ENCODE peak calls at places on chromosomes 3 and 15, in four cellular contexts. I is CD8-positive, alpha-beta T cell; V is transverse colon; F is suprapubic skin. J is an unnamed sample.

GRCh38 chr3:5026046-5026362 is 46.8 kb downstream of the BHLHE40 start:
- DNase-seq in V (no peak), F (no peak), I (no peak), J (no peak)

GRCh38 chr15:77541421-77542181 is 91.1 kb downstream of the LINGO1 start:
- DNase-seq in I (no peak), V (no peak), F (no peak), J (no peak)

GRCh38 chr15:27989428-27989827 is 109.7 kb downstream of the OCA2 start:
- DNase-seq in I (no peak), F (no peak), V (no peak), J (no peak)

GRCh38 chr15:62066663-62067447 is at the start of gene C2CD4A:
- DNase-seq in V (peak), F (peak), I (peak), J (peak)

GRCh38 chr3:149207475-149207874 is 14.2 kb downstream of the CP start:
- DNase-seq in V (no peak), F (no peak), I (no peak), J (no peak)

GRCh38 chr3:108590443-108590842 is 921 bp downstream of the DZIP3 start:
- DNase-seq in V (no peak), I (no peak), F (no peak), J (no peak)

GRCh38 chr3:128499724-128500275 is 6.8 kb upstream of the GATA2 start:
- DNase-seq in I (no peak), F (no peak), V (no peak), J (no peak)

GRCh38 chr3:62084558-62084957 is 288.8 kb downstream of the FEZF2 start:
- DNase-seq in F (no peak), I (no peak), V (no peak), J (no peak)

GRCh38 chr3:87191175-87191574 is 35.9 kb upstream of the CHMP2B start:
- DNase-seq in V (no peak), F (no peak), I (no peak), J (no peak)

GRCh38 chr15:34808016-34808415 is 12.7 kb upstream of the ACTC1 start:
- DNase-seq in V (no peak), I (no peak), F (no peak), J (no peak)

GRCh38 chr3:152298393-152299242 is 29.9 kb downstream of the MBNL1 start:
- DNase-seq in I (no peak), F (no peak), V (peak), J (peak)

GRCh38 chr15:72227192-72227586 is 3.8 kb downstream of the PKM start:
- DNase-seq in V (no peak), F (no peak), I (no peak), J (no peak)

GRCh38 chr15:98063311-98063710 is 102.8 kb downstream of the ARRDC4 start:
- DNase-seq in I (no peak), F (no peak), V (no peak), J (no peak)

GRCh38 chr15:89812847-89813320 is 1.8 kb downstream of the ANPEP start:
- DNase-seq in I (no peak), F (no peak), V (no peak), J (no peak)

GRCh38 chr15:89813381-89814111 is 1.1 kb downstream of the ANPEP start:
- DNase-seq in V (no peak), I (no peak), F (no peak), J (no peak)

GRCh38 chr15:89815769-89816168 is 1.1 kb upstream of the ANPEP start:
- DNase-seq in F (no peak), V (no peak), I (no peak), J (no peak)

GRCh38 chr15:89812126-89812846 is 2.4 kb downstream of the ANPEP start:
- DNase-seq in I (no peak), F (peak), V (peak), J (peak)

GRCh38 chr15:89814112-89814742 is 425 bp downstream of the ANPEP start:
- DNase-seq in F (no peak), I (no peak), V (no peak), J (no peak)
- TF ChIP-seq CTCF in F (no peak), I (no peak), V (no peak), J (no peak)

GRCh38 chr3:118559286-118559685 is 475.4 kb downstream of the IGSF11 start:
- DNase-seq in V (no peak), I (no peak), F (no peak), J (no peak)
- TF ChIP-seq CTCF in V (no peak), I (no peak), F (no peak), J (no peak)

GRCh38 chr3:127288921-127289645 is 1.2 kb upstream of the PRR20G start:
- DNase-seq in V (no peak), F (no peak), I (no peak), J (no peak)
- TF ChIP-seq CTCF in V (no peak), F (no peak), I (no peak), J (no peak)

DNA sequence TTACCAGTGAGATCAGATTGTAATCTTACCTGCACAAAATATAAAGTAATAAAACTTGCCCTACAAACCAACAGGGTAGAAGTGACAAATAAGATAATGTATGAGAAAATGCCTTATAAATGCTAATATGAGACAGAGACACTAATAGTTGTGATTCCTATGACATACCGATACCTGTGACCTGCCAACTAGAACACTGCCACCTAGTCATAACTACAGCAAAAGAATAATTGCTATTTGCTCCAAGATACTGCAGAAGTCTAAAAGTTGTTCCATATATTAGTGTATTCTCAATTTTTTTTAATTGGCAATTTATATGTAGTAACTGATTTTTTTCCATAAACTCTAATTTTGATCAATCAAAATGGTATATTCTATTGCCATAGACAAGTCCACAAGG is 25.3 kb upstream of the GP5 start:
- DNase-seq in V (no peak), I (no peak), F (no peak), J (no peak)
- TF ChIP-seq CTCF in V (no peak), I (no peak), F (no peak), J (no peak)

DNA sequence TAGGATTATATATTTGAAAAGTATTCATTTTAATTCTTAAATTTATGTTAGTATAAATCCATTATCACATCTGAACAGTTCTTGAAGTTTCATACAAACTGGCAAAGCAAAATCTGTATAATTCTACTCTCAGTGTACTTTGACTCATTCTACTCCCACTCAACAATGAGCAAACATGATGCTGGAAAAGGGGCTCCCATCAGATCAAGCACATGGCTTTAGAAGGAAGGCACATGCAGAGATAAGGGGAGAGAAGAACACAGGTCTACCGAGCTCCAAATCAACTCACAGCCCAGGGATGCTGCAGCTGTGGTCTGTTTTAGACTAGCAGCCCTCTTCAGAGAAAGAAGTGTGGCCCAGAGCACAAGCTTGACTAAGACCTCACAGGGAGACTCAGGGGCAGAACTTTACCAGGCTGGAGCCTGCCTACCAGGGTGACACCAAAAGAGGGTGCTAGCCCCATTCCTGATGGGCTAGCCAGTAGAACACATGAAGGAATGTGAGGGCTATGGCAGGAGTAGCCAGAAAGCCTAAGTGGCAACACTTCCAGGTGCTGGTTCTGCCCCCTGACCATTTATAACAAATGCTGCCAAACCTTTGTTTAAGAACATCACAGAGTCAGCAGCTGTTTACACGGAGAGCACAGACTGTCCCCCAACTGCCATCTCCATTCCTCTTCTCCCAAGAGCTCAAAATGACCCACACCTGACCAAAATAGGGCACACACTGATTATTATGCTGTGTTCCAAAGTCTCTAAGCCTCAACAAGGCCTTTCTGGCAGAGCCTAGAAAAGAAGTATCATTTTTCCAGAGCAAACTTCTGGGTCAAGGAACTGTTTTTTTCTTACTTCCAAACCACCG is 19.5 kb downstream of the SEC22C start:
- DNase-seq in V (no peak), I (no peak), F (no peak), J (no peak)
- TF ChIP-seq CTCF in V (no peak), I (no peak), F (no peak), J (no peak)

DNA sequence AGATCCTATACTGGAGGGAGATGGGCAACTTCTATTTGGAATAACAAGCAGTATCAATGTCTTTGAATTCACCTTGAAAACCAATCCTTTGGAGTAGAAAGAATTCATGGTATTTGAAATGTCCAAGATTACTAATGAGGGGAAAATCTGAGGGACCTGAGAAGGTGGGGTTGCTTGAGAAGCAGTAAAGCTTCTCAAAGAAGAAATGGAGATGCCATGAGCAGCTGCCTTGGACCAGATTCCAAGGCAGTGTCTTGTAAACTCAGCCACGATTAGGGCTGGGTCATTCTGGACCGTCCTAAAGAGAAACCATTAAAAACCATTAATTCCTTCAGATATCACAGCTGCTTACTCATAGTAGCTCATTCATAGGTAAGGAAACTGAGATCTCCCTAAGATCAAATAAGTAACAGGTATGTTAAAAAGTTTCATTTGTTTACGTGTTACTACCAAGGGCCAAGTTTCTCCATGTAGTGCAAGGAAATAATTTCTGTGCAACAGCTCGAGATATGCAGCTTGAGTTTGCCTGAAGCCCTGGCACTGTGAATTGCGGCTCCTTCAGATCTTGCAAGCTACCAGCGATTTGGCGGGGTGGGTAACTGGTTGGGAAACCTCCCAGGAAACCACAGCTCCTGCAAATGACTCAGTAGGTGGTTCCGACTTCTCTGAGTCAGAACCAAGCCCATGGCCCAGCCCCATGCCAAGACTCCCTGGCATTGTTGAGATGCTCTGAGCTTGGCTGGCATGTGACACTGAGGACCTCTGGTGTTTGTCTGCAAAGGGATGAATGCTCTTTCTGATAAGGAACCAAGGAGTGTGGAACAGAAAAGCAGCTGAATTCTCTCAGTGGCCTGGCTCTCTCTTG is 296.8 kb downstream of the RORA start:
- DNase-seq in F (peak), I (peak), V (no peak), J (no peak)
- TF ChIP-seq CTCF in F (no peak), I (no peak), V (no peak), J (no peak)

GRCh38 chr3:51974277-51974962 is 444 bp upstream of the ABHD14A start:
- DNase-seq in I (no peak), V (peak), F (no peak), J (no peak)
- TF ChIP-seq CTCF in I (no peak), V (peak), F (no peak), J (peak)